ENCODE peak calls at places on chromosome 17, in nine cellular contexts. T, G, Y, Q, C, S, W, R and U are unnamed samples.

GRCh38 chr17:29155966-29156338 is 24.2 kb downstream of the MYO18A start:
- DNase-seq in W (no peak), T (no peak), C (peak; percentile 73), G (peak; percentile 89), R (no peak), Q (no peak), Y (no peak), S (no peak), U (no peak)

GRCh38 chr17:77420804-77421634 is 280.2 kb downstream of the SEC14L1 start:
- DNase-seq in R (no peak), G (peak; percentile 91), Q (peak; percentile 96), S (peak; percentile 44), T (no peak), W (no peak), C (peak; percentile 84), Y (no peak), U (peak; percentile 94)

GRCh38 chr17:62565817-62566216 is 61.7 kb upstream of the MRC2 start:
- DNase-seq in W (no peak), R (no peak), T (no peak), G (no peak), C (peak; percentile 56), S (no peak), Q (no peak), Y (no peak), U (no peak)

GRCh38 chr17:16991349-16992009 is 19.6 kb upstream of the TNFRSF13B start:
- DNase-seq in S (peak; percentile 69), Y (peak; percentile 74), G (peak; percentile 89), R (peak; percentile 84), Q (peak; percentile 26), T (peak; percentile 86), C (peak; percentile 70), W (peak; percentile 84), U (peak; percentile 37)

GRCh38 chr17:62085511-62086408 is 20.7 kb upstream of the MED13 start:
- DNase-seq in Y (peak; percentile 80), R (no peak), G (no peak), S (no peak), W (no peak), T (no peak), C (no peak), Q (peak; percentile 11), U (no peak)

GRCh38 chr17:35537569-35538209 is at the start of gene SLFN12L:
- DNase-seq in W (no peak), T (no peak), G (no peak), Q (no peak), C (no peak), R (no peak), Y (peak; percentile 60), S (no peak), U (no peak)

GRCh38 chr17:72502940-72503341 is 382.1 kb downstream of the SOX9 start:
- DNase-seq in G (no peak), R (no peak), T (no peak), Y (no peak), S (no peak), W (no peak), C (peak; percentile 36), Q (no peak), U (no peak)

GRCh38 chr17:68698761-68699160 is 97.6 kb upstream of the FAM20A start:
- DNase-seq in W (no peak), T (no peak), R (no peak), G (no peak), C (peak; percentile 46), S (no peak), Y (peak; percentile 62), Q (no peak), U (no peak)

GRCh38 chr17:16987830-16988601 is 16.1 kb upstream of the TNFRSF13B start:
- DNase-seq in G (peak; percentile 76), W (no peak), R (peak; percentile 91), S (peak; percentile 13), T (no peak), Q (no peak), C (peak; percentile 52), Y (peak; percentile 29), U (no peak)

GRCh38 chr17:36002631-36003030 is 1.3 kb upstream of the CCL15 start:
- DNase-seq in R (no peak), Q (no peak), Y (no peak), W (no peak), T (no peak), C (no peak), G (peak; percentile 11), S (no peak), U (no peak)

GRCh38 chr17:80279895-80280294 is 19.2 kb downstream of the RNF213 start:
- DNase-seq in G (no peak), Q (no peak), W (no peak), S (no peak), C (peak; percentile 93), Y (no peak), T (no peak), R (no peak), U (no peak)

GRCh38 chr17:47225436-47225858 is 16.3 kb downstream of the MYL4 start:
- DNase-seq in R (no peak), C (peak; percentile 97), Y (peak; percentile 75), W (peak; percentile 70), S (no peak), Q (no peak), T (no peak), G (no peak), U (peak; percentile 17)

GRCh38 chr17:74296548-74296936 is 22.5 kb downstream of the DNAI2 start:
- DNase-seq in R (no peak), Q (peak; percentile 74), T (peak; percentile 60), Y (peak; percentile 67), S (no peak), W (peak; percentile 51), G (peak; percentile 76), C (peak; percentile 73), U (peak; percentile 32)

GRCh38 chr17:40550608-40551007 is 14.7 kb downstream of the CCR7 start:
- DNase-seq in T (no peak), Q (no peak), R (no peak), Y (no peak), S (no peak), C (peak; percentile 90), W (no peak), G (no peak), U (no peak)

GRCh38 chr17:52134641-52135040 is 23.9 kb downstream of the CA10 start:
- DNase-seq in Q (no peak), T (no peak), C (no peak), Y (no peak), W (no peak), G (no peak), R (no peak), S (no peak), U (no peak)

GRCh38 chr17:76182016-76182764 is 41.1 kb upstream of the FOXJ1 start:
- DNase-seq in R (peak; percentile 88), W (peak; percentile 90), G (peak; percentile 95), T (peak; percentile 98), S (peak; percentile 84), C (peak; percentile 93), Q (peak; percentile 92), Y (peak; percentile 92), U (peak; percentile 66)

GRCh38 chr17:4043862-4044261 is 79.6 kb upstream of the ATP2A3 start:
- DNase-seq in W (no peak), R (no peak), T (no peak), G (no peak), Q (no peak), S (peak; percentile 44), Y (peak; percentile 18), C (no peak), U (no peak)

GRCh38 chr17:60538726-60539125 is 12.7 kb upstream of the APPBP2 start:
- DNase-seq in G (no peak), W (no peak), S (no peak), Y (no peak), Q (no peak), R (no peak), C (no peak), T (no peak), U (no peak)

GRCh38 chr17:80248894-80249710 is 11.6 kb upstream of the RNF213 start:
- DNase-seq in C (no peak), G (no peak), W (no peak), R (no peak), Y (no peak), T (no peak), S (no peak), Q (no peak), U (no peak)

GRCh38 chr17:79707931-79708891 is 22.5 kb upstream of the ENPP7 start:
- DNase-seq in Q (peak; percentile 70), T (peak; percentile 79), W (peak; percentile 69), Y (peak; percentile 48), G (peak; percentile 79), S (peak; percentile 31), C (peak; percentile 55), R (peak; percentile 68), U (peak; percentile 19)

GRCh38 chr17:9368631-9369030 is 207.0 kb downstream of the STX8 start:
- DNase-seq in G (no peak), W (no peak), C (no peak), T (no peak), Q (no peak), Y (no peak), R (no peak), S (no peak), U (no peak)

GRCh38 chr17:61285483-61286320 is 113.9 kb upstream of the TBX2 start:
- DNase-seq in T (no peak), C (peak; percentile 77), W (no peak), G (peak; percentile 52), Q (peak; percentile 44), Y (no peak), R (no peak), S (no peak), U (no peak)

GRCh38 chr17:75346906-75347305 is 57.7 kb upstream of the SLC25A19 start:
- DNase-seq in R (no peak), W (peak; percentile 30), C (peak; percentile 29), G (peak; percentile 66), S (no peak), Q (no peak), T (no peak), Y (no peak), U (no peak)